ENCODE peak calls at places on chromosomes 3 and 15, in four cellular contexts. One of them, this sample, is unnamed.

GRCh38 chr3:129439381-129439816 is 349 bp downstream of the MBD4 start:
- DNase-seq in esophagus squamous epithelium: peak
- DNase-seq in cardiac fibroblast: peak
- DNase-seq in CD8-positive, alpha-beta T cell: no peak
- DNase-seq in this sample: peak

GRCh38 chr3:116864627-116864927 is 155.0 kb downstream of the TUSC7 start:
- DNase-seq in esophagus squamous epithelium: no peak
- DNase-seq in cardiac fibroblast: no peak
- DNase-seq in CD8-positive, alpha-beta T cell: no peak
- DNase-seq in this sample: no peak

GRCh38 chr3:179149239-179149887 is 1.2 kb downstream of the PIK3CA start:
- DNase-seq in esophagus squamous epithelium: no peak
- DNase-seq in cardiac fibroblast: peak
- DNase-seq in CD8-positive, alpha-beta T cell: peak
- DNase-seq in this sample: no peak

GRCh38 chr3:66376568-66376967 is 124.3 kb downstream of the LRIG1 start:
- DNase-seq in esophagus squamous epithelium: no peak
- DNase-seq in cardiac fibroblast: peak
- DNase-seq in CD8-positive, alpha-beta T cell: no peak
- DNase-seq in this sample: no peak

GRCh38 chr15:39976291-39977274 is 42.7 kb downstream of the EIF2AK4 start:
- DNase-seq in esophagus squamous epithelium: no peak
- DNase-seq in cardiac fibroblast: peak
- DNase-seq in CD8-positive, alpha-beta T cell: no peak
- DNase-seq in this sample: no peak

GRCh38 chr3:106193876-106194275 is 325.1 kb upstream of the CBLB start:
- DNase-seq in esophagus squamous epithelium: no peak
- DNase-seq in cardiac fibroblast: no peak
- DNase-seq in CD8-positive, alpha-beta T cell: no peak
- DNase-seq in this sample: no peak

GRCh38 chr3:34856081-34856480 is 783.2 kb upstream of the ARPP21 start:
- DNase-seq in esophagus squamous epithelium: no peak
- DNase-seq in cardiac fibroblast: no peak
- DNase-seq in CD8-positive, alpha-beta T cell: no peak
- DNase-seq in this sample: no peak

GRCh38 chr15:92899910-92900711 is at the start of gene CHD2:
- DNase-seq in esophagus squamous epithelium: no peak
- DNase-seq in cardiac fibroblast: peak
- DNase-seq in CD8-positive, alpha-beta T cell: peak
- DNase-seq in this sample: peak

GRCh38 chr3:73716418-73716817 is 91.7 kb upstream of the PDZRN3 start:
- DNase-seq in esophagus squamous epithelium: no peak
- DNase-seq in cardiac fibroblast: peak
- DNase-seq in CD8-positive, alpha-beta T cell: no peak
- DNase-seq in this sample: no peak

GRCh38 chr15:40847225-40847961 is 3.5 kb downstream of the SPINT1 start:
- DNase-seq in esophagus squamous epithelium: no peak
- DNase-seq in cardiac fibroblast: peak
- DNase-seq in CD8-positive, alpha-beta T cell: no peak
- DNase-seq in this sample: no peak

GRCh38 chr15:34275154-34275553 is 50.3 kb downstream of the EMC4 start:
- DNase-seq in esophagus squamous epithelium: no peak
- DNase-seq in cardiac fibroblast: peak
- DNase-seq in CD8-positive, alpha-beta T cell: no peak
- DNase-seq in this sample: no peak

GRCh38 chr15:75307778-75308390 is 25.2 kb downstream of the GOLGA6D start:
- DNase-seq in esophagus squamous epithelium: no peak
- DNase-seq in cardiac fibroblast: peak
- DNase-seq in CD8-positive, alpha-beta T cell: no peak
- DNase-seq in this sample: no peak

GRCh38 chr3:160921020-160921635 is 165.1 kb downstream of the PPM1L start:
- DNase-seq in esophagus squamous epithelium: no peak
- DNase-seq in cardiac fibroblast: peak
- DNase-seq in CD8-positive, alpha-beta T cell: no peak
- DNase-seq in this sample: no peak

GRCh38 chr15:25342629-25343028 is 96.2 kb downstream of the UBE3A start:
- DNase-seq in esophagus squamous epithelium: no peak
- DNase-seq in cardiac fibroblast: no peak
- DNase-seq in CD8-positive, alpha-beta T cell: no peak
- DNase-seq in this sample: no peak

GRCh38 chr3:30623375-30623774 is 17.0 kb downstream of the TGFBR2 start:
- DNase-seq in esophagus squamous epithelium: no peak
- DNase-seq in cardiac fibroblast: peak
- DNase-seq in CD8-positive, alpha-beta T cell: no peak
- DNase-seq in this sample: no peak

GRCh38 chr3:171660126-171660661 is 150.1 kb downstream of the PLD1 start:
- DNase-seq in esophagus squamous epithelium: no peak
- DNase-seq in cardiac fibroblast: no peak
- DNase-seq in CD8-positive, alpha-beta T cell: no peak
- DNase-seq in this sample: no peak

GRCh38 chr15:100438570-100438969 is 90.2 kb downstream of the CERS3 start:
- DNase-seq in esophagus squamous epithelium: no peak
- DNase-seq in cardiac fibroblast: peak
- DNase-seq in CD8-positive, alpha-beta T cell: no peak
- DNase-seq in this sample: no peak

GRCh38 chr15:66766282-66767228 is 64.5 kb downstream of the SMAD6 start:
- DNase-seq in esophagus squamous epithelium: no peak
- DNase-seq in cardiac fibroblast: peak
- DNase-seq in CD8-positive, alpha-beta T cell: no peak
- DNase-seq in this sample: no peak

GRCh38 chr3:147937341-147937740 is 528.2 kb downstream of the ZIC1 start:
- DNase-seq in esophagus squamous epithelium: no peak
- DNase-seq in cardiac fibroblast: no peak
- DNase-seq in CD8-positive, alpha-beta T cell: no peak
- DNase-seq in this sample: no peak

GRCh38 chr15:45648521-45649200 is 13.8 kb downstream of the SQOR start:
- DNase-seq in esophagus squamous epithelium: no peak
- DNase-seq in cardiac fibroblast: peak
- DNase-seq in CD8-positive, alpha-beta T cell: no peak
- DNase-seq in this sample: no peak

GRCh38 chr3:72520690-72521308 is 327.4 kb downstream of the SHQ1 start:
- DNase-seq in esophagus squamous epithelium: no peak
- DNase-seq in cardiac fibroblast: peak
- DNase-seq in CD8-positive, alpha-beta T cell: no peak
- DNase-seq in this sample: no peak

GRCh38 chr3:47540281-47540680 is 26.8 kb upstream of the ELP6 start:
- DNase-seq in esophagus squamous epithelium: no peak
- DNase-seq in cardiac fibroblast: peak
- DNase-seq in CD8-positive, alpha-beta T cell: no peak
- DNase-seq in this sample: no peak

GRCh38 chr3:14145236-14145635 is 20.4 kb downstream of the TMEM43 start:
- DNase-seq in esophagus squamous epithelium: no peak
- DNase-seq in cardiac fibroblast: peak
- DNase-seq in CD8-positive, alpha-beta T cell: no peak
- DNase-seq in this sample: no peak

GRCh38 chr15:56587686-56588085 is 122.7 kb upstream of the MNS1 start:
- DNase-seq in esophagus squamous epithelium: no peak
- DNase-seq in cardiac fibroblast: no peak
- DNase-seq in CD8-positive, alpha-beta T cell: no peak
- DNase-seq in this sample: no peak

GRCh38 chr3:149900322-149900721 is 70.4 kb downstream of the PFN2 start:
- DNase-seq in esophagus squamous epithelium: no peak
- DNase-seq in cardiac fibroblast: no peak
- DNase-seq in CD8-positive, alpha-beta T cell: no peak
- DNase-seq in this sample: no peak

GRCh38 chr15:74270854-74271520 is 34.9 kb downstream of the CCDC33 start:
- DNase-seq in esophagus squamous epithelium: no peak
- DNase-seq in cardiac fibroblast: no peak
- DNase-seq in CD8-positive, alpha-beta T cell: no peak
- DNase-seq in this sample: no peak

GRCh38 chr3:126971891-126972351 is 11.0 kb upstream of the PLXNA1 start:
- DNase-seq in esophagus squamous epithelium: no peak
- DNase-seq in cardiac fibroblast: peak
- DNase-seq in CD8-positive, alpha-beta T cell: no peak
- DNase-seq in this sample: no peak

GRCh38 chr3:119195911-119196310 is 22.5 kb downstream of the UPK1B start:
- DNase-seq in esophagus squamous epithelium: no peak
- DNase-seq in cardiac fibroblast: no peak
- DNase-seq in CD8-positive, alpha-beta T cell: no peak
- DNase-seq in this sample: no peak

GRCh38 chr3:115239717-115240116 is 92.6 kb upstream of the ZBTB20 start:
- DNase-seq in esophagus squamous epithelium: no peak
- DNase-seq in cardiac fibroblast: peak
- DNase-seq in CD8-positive, alpha-beta T cell: no peak
- DNase-seq in this sample: no peak

GRCh38 chr15:73965730-73966103 is 26.4 kb downstream of the STOML1 start:
- DNase-seq in esophagus squamous epithelium: no peak
- DNase-seq in cardiac fibroblast: peak
- DNase-seq in CD8-positive, alpha-beta T cell: no peak
- DNase-seq in this sample: no peak

GRCh38 chr3:52210550-52211046 is 12.6 kb downstream of the ALAS1 start:
- DNase-seq in esophagus squamous epithelium: no peak
- DNase-seq in cardiac fibroblast: peak
- DNase-seq in CD8-positive, alpha-beta T cell: no peak
- DNase-seq in this sample: no peak

GRCh38 chr15:70589221-70589620 is 174.1 kb downstream of the UACA start:
- DNase-seq in esophagus squamous epithelium: no peak
- DNase-seq in cardiac fibroblast: peak
- DNase-seq in CD8-positive, alpha-beta T cell: no peak
- DNase-seq in this sample: no peak

GRCh38 chr15:101003076-101003475 is 83.9 kb downstream of the LRRK1 start:
- DNase-seq in esophagus squamous epithelium: no peak
- DNase-seq in cardiac fibroblast: no peak
- DNase-seq in CD8-positive, alpha-beta T cell: no peak
- DNase-seq in this sample: no peak

GRCh38 chr3:126557415-126557745 is 1.4 kb downstream of the C3orf22 start:
- DNase-seq in esophagus squamous epithelium: no peak
- DNase-seq in cardiac fibroblast: no peak
- DNase-seq in CD8-positive, alpha-beta T cell: no peak
- DNase-seq in this sample: peak

GRCh38 chr3:108552267-108553159 is 36.7 kb downstream of the CIP2A start:
- DNase-seq in esophagus squamous epithelium: no peak
- DNase-seq in cardiac fibroblast: peak
- DNase-seq in CD8-positive, alpha-beta T cell: no peak
- DNase-seq in this sample: no peak

GRCh38 chr15:81068516-81068915 is 65.6 kb upstream of the CFAP161 start:
- DNase-seq in esophagus squamous epithelium: no peak
- DNase-seq in cardiac fibroblast: no peak
- DNase-seq in CD8-positive, alpha-beta T cell: no peak
- DNase-seq in this sample: no peak

GRCh38 chr15:81071705-81072104 is 62.4 kb upstream of the CFAP161 start:
- DNase-seq in esophagus squamous epithelium: no peak
- DNase-seq in cardiac fibroblast: no peak
- DNase-seq in CD8-positive, alpha-beta T cell: no peak
- DNase-seq in this sample: no peak

GRCh38 chr15:81069356-81069755 is 64.7 kb upstream of the CFAP161 start:
- DNase-seq in esophagus squamous epithelium: no peak
- DNase-seq in cardiac fibroblast: no peak
- DNase-seq in CD8-positive, alpha-beta T cell: no peak
- DNase-seq in this sample: no peak

GRCh38 chr15:81071130-81071529 is 62.9 kb upstream of the CFAP161 start:
- DNase-seq in esophagus squamous epithelium: no peak
- DNase-seq in cardiac fibroblast: peak
- DNase-seq in CD8-positive, alpha-beta T cell: no peak
- DNase-seq in this sample: no peak

GRCh38 chr15:81069909-81070308 is 64.2 kb upstream of the CFAP161 start:
- DNase-seq in esophagus squamous epithelium: no peak
- DNase-seq in cardiac fibroblast: no peak
- DNase-seq in CD8-positive, alpha-beta T cell: no peak
- DNase-seq in this sample: no peak
- TF ChIP-seq CTCF in esophagus squamous epithelium: no peak
- TF ChIP-seq CTCF in cardiac fibroblast: no peak
- TF ChIP-seq CTCF in CD8-positive, alpha-beta T cell: no peak
- TF ChIP-seq CTCF in this sample: no peak

DNA sequence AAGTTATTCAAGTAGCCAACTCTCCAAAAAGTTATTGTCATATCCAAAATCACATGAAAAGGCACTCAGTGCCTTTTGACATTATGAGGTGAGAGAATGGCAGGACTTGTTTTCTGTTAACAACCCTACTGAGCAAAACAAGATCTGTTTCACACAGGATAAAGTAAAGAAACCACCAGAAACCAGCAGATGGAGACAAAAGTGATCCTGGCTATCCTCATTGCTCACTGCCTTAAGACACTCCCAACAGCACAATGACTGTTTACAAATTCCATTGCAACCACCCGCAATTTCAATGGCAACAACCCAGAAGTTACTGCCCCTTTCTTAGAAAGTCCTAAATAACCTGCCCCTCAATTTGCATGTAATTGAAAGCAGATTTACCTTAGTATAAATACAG is 352.6 kb upstream of the NDN start:
- DNase-seq in esophagus squamous epithelium: no peak
- DNase-seq in cardiac fibroblast: no peak
- DNase-seq in CD8-positive, alpha-beta T cell: no peak
- DNase-seq in this sample: no peak
- TF ChIP-seq CTCF in esophagus squamous epithelium: no peak
- TF ChIP-seq CTCF in cardiac fibroblast: no peak
- TF ChIP-seq CTCF in CD8-positive, alpha-beta T cell: no peak
- TF ChIP-seq CTCF in this sample: no peak

DNA sequence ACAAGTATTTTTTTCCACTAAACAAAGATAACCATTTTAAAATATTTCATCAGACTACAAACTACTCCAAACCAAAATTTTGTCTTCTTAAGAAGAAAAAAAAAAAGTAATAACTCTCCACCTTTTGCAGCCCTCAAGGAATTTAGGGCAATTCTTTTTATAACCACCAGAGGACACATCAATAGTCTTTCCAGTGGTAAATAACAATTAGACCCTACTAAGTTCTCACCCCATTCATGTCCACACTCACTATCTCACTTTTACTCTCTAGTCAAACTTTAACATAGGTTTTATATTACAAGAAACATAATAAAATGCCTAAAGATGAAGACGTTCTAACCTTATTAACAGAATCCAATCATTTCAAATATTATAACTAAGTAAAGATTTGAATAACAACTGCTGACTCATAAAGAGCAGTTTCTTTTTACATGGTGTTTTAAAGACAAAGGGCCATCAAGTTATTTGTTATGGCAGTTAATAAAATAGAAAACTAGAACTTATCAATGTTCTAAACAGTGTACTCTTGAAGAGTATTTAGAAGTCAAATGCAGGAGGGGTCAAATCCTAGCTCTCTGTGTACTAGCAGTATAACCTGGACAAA is 33.0 kb downstream of the CCDC39 start:
- DNase-seq in esophagus squamous epithelium: no peak
- DNase-seq in cardiac fibroblast: peak
- DNase-seq in CD8-positive, alpha-beta T cell: no peak
- DNase-seq in this sample: no peak
- TF ChIP-seq CTCF in esophagus squamous epithelium: no peak
- TF ChIP-seq CTCF in cardiac fibroblast: no peak
- TF ChIP-seq CTCF in CD8-positive, alpha-beta T cell: no peak
- TF ChIP-seq CTCF in this sample: no peak

GRCh38 chr15:98057453-98057852 is 97.0 kb downstream of the ARRDC4 start:
- DNase-seq in esophagus squamous epithelium: no peak
- DNase-seq in cardiac fibroblast: no peak
- DNase-seq in CD8-positive, alpha-beta T cell: no peak
- DNase-seq in this sample: no peak
- TF ChIP-seq CTCF in esophagus squamous epithelium: no peak
- TF ChIP-seq CTCF in cardiac fibroblast: no peak
- TF ChIP-seq CTCF in CD8-positive, alpha-beta T cell: no peak
- TF ChIP-seq CTCF in this sample: no peak

This sample was measured in natural killer cell.